ENCODE peak calls at places on chromosomes 13 and 19, in seven cellular contexts. O is IMR-90, W is hepatocyte, F is neural progenitor cell, X is GM23338, B is fibroblast of lung, C is H9. T is an unnamed sample.

GRCh38 chr19:5470264-5470671 is 15.1 kb downstream of the ZNRF4 start:
- DNase-seq in B (no peak), O (no peak), X (no peak), W (peak; percentile 57), F (no peak), C (no peak), T (no peak)

GRCh38 chr19:6062961-6063575 is 47.2 kb downstream of the RFX2 start:
- DNase-seq in F (no peak), X (no peak), O (no peak), W (no peak), B (no peak), C (no peak), T (no peak)

GRCh38 chr13:31049833-31050232 is 111.9 kb downstream of the HSPH1 start:
- DNase-seq in F (no peak), W (no peak), C (no peak), B (no peak), O (no peak), X (no peak), T (no peak)

GRCh38 chr13:113121928-113122420 is 625 bp upstream of the F10 start:
- DNase-seq in O (no peak), B (no peak), W (no peak), C (peak; percentile 27), X (no peak), F (no peak), T (no peak)

GRCh38 chr13:51449018-51449417 is 3.8 kb downstream of the INTS6 start:
- DNase-seq in B (no peak), C (no peak), W (no peak), X (no peak), F (no peak), O (no peak), T (no peak)

GRCh38 chr19:2251577-2252480 is 2.7 kb downstream of the AMH start:
- DNase-seq in F (no peak), O (no peak), X (peak; percentile 39), W (no peak), B (no peak), C (no peak), T (no peak)

GRCh38 chr19:45403781-45404556 is 900 bp downstream of the PPP1R13L start:
- DNase-seq in F (peak; percentile 77), C (peak; percentile 92), O (no peak), X (peak; percentile 95), W (peak; percentile 79), B (no peak), T (peak; percentile 58)

GRCh38 chr19:38649305-38650179 is 2.1 kb downstream of the ACTN4 start:
- DNase-seq in C (no peak), X (peak; percentile 49), B (no peak), O (no peak), F (no peak), W (peak; percentile 54), T (peak; percentile 20)

GRCh38 chr13:41648314-41648935 is 191.1 kb downstream of the RGCC start:
- DNase-seq in W (peak; percentile 17), C (no peak), F (no peak), O (peak; percentile 72), B (no peak), X (peak; percentile 33), T (peak; percentile 91)

GRCh38 chr13:20353973-20354372 is 121.9 kb upstream of the GJB6 start:
- DNase-seq in F (no peak), O (peak; percentile 67), W (no peak), C (no peak), X (no peak), B (peak; percentile 58), T (no peak)

GRCh38 chr19:42577016-42577415 is 17.7 kb downstream of the CEACAM8 start:
- DNase-seq in O (no peak), W (peak; percentile 18), B (no peak), C (no peak), F (no peak), X (no peak), T (no peak)

GRCh38 chr19:44990966-44991365 is 10.3 kb upstream of the RELB start:
- DNase-seq in F (no peak), O (no peak), B (no peak), W (no peak), X (no peak), C (no peak), T (no peak)

GRCh38 chr19:17074628-17075034 is 621 bp downstream of the HAUS8 start:
- DNase-seq in F (no peak), O (no peak), B (no peak), C (no peak), X (no peak), W (no peak), T (no peak)

GRCh38 chr19:38849746-38850230 is at the start of gene HNRNPL:
- DNase-seq in B (no peak), O (no peak), C (no peak), X (no peak), F (no peak), W (no peak), T (no peak)

GRCh38 chr19:13429563-13429962 is 76.7 kb downstream of the CACNA1A start:
- DNase-seq in B (no peak), W (no peak), X (no peak), C (no peak), O (peak; percentile 4), F (no peak), T (peak; percentile 88)

GRCh38 chr13:38173403-38173802 is 176.2 kb upstream of the UFM1 start:
- DNase-seq in W (no peak), X (peak; percentile 16), F (no peak), O (no peak), B (no peak), C (peak; percentile 29), T (no peak)

GRCh38 chr19:15010497-15011255 is 31.0 kb upstream of the SLC1A6 start:
- DNase-seq in W (no peak), C (peak; percentile 79), F (peak; percentile 76), X (peak; percentile 94), B (no peak), O (no peak), T (no peak)

GRCh38 chr13:25943081-25943480 is 108.7 kb downstream of the SHISA2 start:
- DNase-seq in B (no peak), X (no peak), W (no peak), O (no peak), C (no peak), F (no peak), T (no peak)
- H3K4me2 ChIP-seq in B (no peak overlapping the region), X (no peak overlapping the region), W (no peak overlapping the region), O (no peak overlapping the region), C (no peak overlapping the region), F (no peak overlapping the region), T (no peak overlapping the region)

DNA sequence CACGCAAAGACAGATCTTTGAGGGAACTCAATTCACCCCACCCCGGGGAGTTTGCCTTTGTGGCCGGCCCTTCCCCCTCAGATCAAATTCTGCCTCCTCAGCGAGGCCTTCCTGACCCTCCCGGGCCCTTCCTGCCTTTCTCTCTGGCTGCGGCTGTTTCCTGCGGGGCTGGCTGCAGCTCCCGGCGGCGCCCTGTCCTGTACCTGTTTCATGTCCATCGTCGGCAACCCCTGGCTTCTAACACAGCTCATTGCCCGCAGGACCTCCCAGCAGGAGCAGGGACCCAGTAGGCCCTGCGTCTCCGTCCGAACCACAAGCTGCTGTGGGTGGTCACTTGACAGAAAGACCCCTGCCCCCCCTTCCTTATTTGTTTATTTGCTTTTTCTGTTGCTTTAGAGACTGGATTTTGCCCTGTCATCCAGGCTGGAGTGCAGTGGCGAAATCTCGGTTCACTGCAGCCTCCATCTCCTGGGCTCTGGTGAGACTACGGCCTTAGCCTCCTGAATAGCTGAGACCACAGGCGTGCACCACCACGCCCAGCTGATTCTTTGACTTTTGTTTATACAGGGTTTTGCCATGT is 7.7 kb upstream of the PTBP1 start:
- DNase-seq in W (no peak), X (peak; percentile 82), C (peak; percentile 68), F (peak; percentile 55), O (no peak), B (no peak), T (peak; percentile 69)
- H2AFZ ChIP-seq in W (peak overlapping the region; percentile 64), X (no peak overlapping the region), C (no peak overlapping the region), F (peak overlapping the region; percentile 64), O (peak overlapping the region; percentile 40), B (no peak overlapping the region), T (peak overlapping the region; percentile 61)

DNA sequence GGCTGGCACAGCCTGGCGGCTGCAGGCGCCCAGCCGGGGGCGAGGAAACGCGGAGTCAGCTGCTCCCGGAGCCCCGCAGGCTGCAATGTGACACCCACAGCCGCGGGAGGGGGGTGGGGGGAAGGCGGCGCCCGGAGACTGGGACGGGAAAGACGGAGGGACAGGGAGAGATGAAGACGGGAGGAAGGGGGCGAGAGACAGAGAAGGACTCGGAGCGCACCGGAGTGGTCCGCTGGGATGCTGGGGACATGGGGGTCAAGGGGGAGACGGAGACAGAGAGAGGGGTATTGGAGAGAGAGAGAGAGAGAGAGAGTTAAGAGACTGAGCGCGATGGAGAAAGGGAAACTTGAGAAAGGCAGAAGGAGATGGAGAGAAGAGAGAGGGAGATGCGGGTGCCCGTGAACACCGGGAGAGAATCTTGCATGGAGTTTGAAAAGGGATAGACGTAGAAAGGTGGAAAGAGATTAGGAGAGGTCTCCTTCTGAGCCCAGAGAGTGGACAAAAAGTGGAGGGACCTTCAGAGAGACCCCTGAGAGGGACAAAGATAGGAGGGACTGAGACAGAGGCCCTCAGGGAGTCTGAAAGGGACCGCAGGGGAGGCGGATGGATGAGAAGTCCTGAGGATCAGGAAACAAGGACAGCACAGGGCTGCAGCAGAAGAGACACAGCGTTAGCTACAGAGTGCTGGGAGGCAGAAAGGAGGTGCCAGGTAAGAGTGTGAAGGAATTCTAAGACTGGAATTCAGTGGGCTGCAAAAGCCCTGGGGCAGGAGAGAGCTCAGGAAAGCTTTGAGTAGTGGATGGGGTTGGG is 1.0 kb downstream of the SCN1B start:
- DNase-seq in W (no peak), C (peak; percentile 70), B (peak; percentile 28), X (peak; percentile 71), F (peak; percentile 76), O (peak; percentile 18), T (no peak)
- H3K4me2 ChIP-seq in W (peak overlapping the region; percentile 95), C (peak overlapping the region; percentile 85), B (peak overlapping the region; percentile 93), X (peak overlapping the region; percentile 92), F (peak overlapping the region; percentile 79), O (peak overlapping the region; percentile 92), T (peak overlapping the region; percentile 68)

GRCh38 chr19:35136977-35137702 is 1.5 kb upstream of the FXYD1 start:
- DNase-seq in C (no peak), F (no peak), W (no peak), B (no peak), O (no peak), X (no peak), T (no peak)

GRCh38 chr19:35140207-35140897 is 1.7 kb downstream of the FXYD1 start:
- DNase-seq in C (no peak), X (no peak), B (no peak), W (no peak), O (no peak), F (no peak), T (no peak)

GRCh38 chr19:35136231-35136630 is 1.4 kb upstream of the LGI4 start:
- DNase-seq in W (no peak), O (no peak), B (no peak), X (no peak), F (no peak), C (no peak), T (no peak)

GRCh38 chr19:35139618-35139943 is 957 bp downstream of the FXYD1 start:
- DNase-seq in F (no peak), B (no peak), O (no peak), W (no peak), C (no peak), X (no peak), T (no peak)

DNA sequence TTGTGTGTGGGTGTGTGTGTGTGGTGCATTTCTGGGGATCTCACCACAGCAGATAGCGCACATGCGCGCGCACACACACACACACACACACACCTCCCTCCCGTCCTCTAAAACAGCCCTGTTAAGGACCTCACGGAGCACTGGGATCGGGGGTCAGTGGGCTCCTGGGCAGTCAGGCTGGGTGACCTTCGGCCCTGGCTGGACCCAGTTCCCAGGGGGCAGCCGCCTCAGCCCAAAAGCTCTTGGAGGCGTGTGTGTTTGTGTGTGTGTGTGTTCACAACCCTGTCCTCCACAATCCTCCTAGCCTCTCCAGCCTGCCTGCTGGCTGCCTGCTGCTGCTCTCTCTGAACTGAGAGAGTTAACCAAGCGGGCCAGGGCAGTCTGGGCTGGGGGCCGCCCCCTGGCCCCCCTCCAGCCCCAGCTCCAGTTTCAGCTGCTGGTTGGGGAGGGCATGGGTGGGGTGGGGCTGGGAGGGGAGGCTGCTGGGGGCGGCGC is 272 bp upstream of the FXYD1 start:
- DNase-seq in O (no peak), B (peak; percentile 55), X (no peak), F (no peak), W (no peak), C (no peak), T (no peak)
- H2AFZ ChIP-seq in O (peak overlapping the region; percentile 88), B (peak overlapping the region; percentile 39), X (no peak overlapping the region), F (no peak overlapping the region), W (no peak overlapping the region), C (no peak overlapping the region), T (no peak overlapping the region)

T was measured in endothelial cell of umbilical vein.